ENCODE peak calls at places on chromosomes 5 and 9, in six cellular contexts. B is fibroblast of lung, W is PC-3, N is HCT116, L is mammary epithelial cell, O is GM23248. H is an unnamed sample.

GRCh38 chr5:61048534-61048933 is 103.5 kb downstream of the NDUFAF2 start:
- DNase-seq in L (peak; percentile 89), W (peak; percentile 83), B (peak; percentile 54), O (peak; percentile 90), N (peak; percentile 88), H (no peak)

GRCh38 chr5:74552101-74552500 is 88.4 kb downstream of the ENC1 start:
- DNase-seq in B (no peak), L (peak; percentile 90), W (no peak), O (no peak), N (no peak), H (no peak)

GRCh38 chr9:1100945-1101344 is 50.8 kb downstream of the DMRT2 start:
- DNase-seq in W (peak; percentile 65), B (peak; percentile 28), N (no peak), L (peak; percentile 9), O (peak; percentile 79), H (no peak)

GRCh38 chr5:180540050-180540694 is 46.0 kb downstream of the CNOT6 start:
- DNase-seq in B (no peak), L (no peak), W (no peak), N (no peak), O (no peak), H (no peak)

GRCh38 chr5:135015942-135016341 is 18.1 kb downstream of the PITX1 start:
- DNase-seq in N (no peak), B (no peak), L (no peak), W (no peak), O (no peak), H (no peak)

GRCh38 chr5:121890297-121890858 is 38.7 kb downstream of the FTMT start:
- DNase-seq in L (no peak), N (no peak), B (no peak), O (no peak), W (no peak), H (peak; percentile 26)

GRCh38 chr5:91373600-91373999 is 9.5 kb downstream of the ARRDC3 start:
- DNase-seq in B (no peak), N (no peak), L (no peak), W (no peak), O (no peak), H (no peak)

GRCh38 chr9:2128611-2129010 is 113.5 kb downstream of the SMARCA2 start:
- DNase-seq in N (no peak), B (no peak), O (no peak), L (no peak), W (no peak), H (no peak)

GRCh38 chr9:120434532-120434931 is 145.4 kb downstream of the CDK5RAP2 start:
- DNase-seq in L (no peak), N (no peak), B (peak; percentile 96), O (peak; percentile 78), W (no peak), H (no peak)

GRCh38 chr9:110579763-110580255 is 268 bp upstream of the SVEP1 start:
- DNase-seq in B (peak; percentile 66), N (no peak), O (peak; percentile 82), L (peak; percentile 37), W (no peak), H (peak; percentile 69)

GRCh38 chr5:141914154-141914743 is 9.4 kb upstream of the DELE1 start:
- DNase-seq in L (no peak), W (no peak), B (no peak), O (peak; percentile 60), N (no peak), H (peak; percentile 78)

GRCh38 chr9:96116275-96117051 is 185.5 kb downstream of the HSD17B3 start:
- DNase-seq in L (no peak), O (no peak), W (no peak), B (peak; percentile 48), N (no peak), H (peak; percentile 51)

GRCh38 chr5:156879665-156880285 is 29.7 kb downstream of the PPP1R2B start:
- DNase-seq in B (no peak), L (no peak), W (peak; percentile 13), O (no peak), N (no peak), H (no peak)

GRCh38 chr5:138054206-138054605 is 21.3 kb upstream of the FAM13B start:
- DNase-seq in N (no peak), B (no peak), O (no peak), L (no peak), W (no peak), H (no peak)

GRCh38 chr9:16154570-16155078 is 601.8 kb downstream of the CCDC171 start:
- DNase-seq in L (no peak), W (peak; percentile 20), N (no peak), O (peak; percentile 66), B (peak; percentile 37), H (peak; percentile 84)

GRCh38 chr5:93461751-93462150 is 119.3 kb downstream of the NR2F1-AS1 start:
- DNase-seq in L (peak; percentile 47), W (peak; percentile 75), O (peak; percentile 52), B (peak; percentile 62), N (no peak), H (no peak)

GRCh38 chr5:13322769-13323168 is 621.7 kb downstream of the DNAH5 start:
- DNase-seq in O (no peak), B (no peak), W (no peak), N (no peak), L (no peak), H (no peak)

GRCh38 chr5:173729079-173729765 is 112.8 kb upstream of the BOD1 start:
- DNase-seq in N (no peak), B (no peak), L (no peak), O (no peak), W (no peak), H (no peak)

GRCh38 chr5:11904270-11904906 is at the start of gene CTNND2:
- DNase-seq in W (peak; percentile 76), N (no peak), B (no peak), L (peak; percentile 20), O (peak; percentile 30), H (peak; percentile 94)

GRCh38 chr5:133240425-133241091 is 188.7 kb downstream of the HSPA4 start:
- DNase-seq in L (peak; percentile 98), N (peak; percentile 90), O (peak; percentile 92), B (peak; percentile 95), W (peak; percentile 91), H (no peak)

GRCh38 chr9:89477395-89477794 is 20.5 kb downstream of the SEMA4D start:
- DNase-seq in W (no peak), B (no peak), O (no peak), N (no peak), L (no peak), H (no peak)

GRCh38 chr5:172102913-172103629 is 85.0 kb downstream of the STK10 start:
- DNase-seq in L (peak; percentile 94), N (peak; percentile 64), W (peak; percentile 97), O (peak; percentile 99), B (peak; percentile 90), H (peak; percentile 50)

GRCh38 chr5:60177596-60177995 is 284.1 kb upstream of the PDE4D start:
- DNase-seq in L (no peak), W (no peak), B (no peak), N (no peak), O (no peak), H (no peak)

GRCh38 chr5:149931992-149932436 is 12.6 kb downstream of the PDE6A start:
- DNase-seq in B (no peak), O (peak; percentile 20), W (no peak), L (no peak), N (no peak), H (no peak)

GRCh38 chr5:8615142-8615858 is 746.4 kb downstream of the MTRR start:
- DNase-seq in W (peak; percentile 67), O (no peak), B (no peak), L (no peak), N (no peak), H (no peak)

GRCh38 chr9:101027246-101027645 is 1.3 kb upstream of the PLPPR1 start:
- DNase-seq in N (no peak), L (no peak), B (no peak), W (no peak), O (no peak), H (no peak)

GRCh38 chr5:34591723-34592122 is 64.4 kb upstream of the RAI14 start:
- DNase-seq in N (no peak), W (no peak), L (no peak), O (no peak), B (no peak), H (no peak)

GRCh38 chr5:145936401-145937131 is at the start of gene SH3RF2:
- DNase-seq in N (peak; percentile 85), W (peak; percentile 75), L (peak; percentile 85), B (peak; percentile 63), O (peak; percentile 80), H (peak; percentile 92)

GRCh38 chr9:132651259-132651658 is 18.5 kb downstream of the DDX31 start:
- DNase-seq in B (peak; percentile 99), O (peak; percentile 71), N (no peak), W (peak; percentile 78), L (peak; percentile 86), H (no peak)

GRCh38 chr9:76441551-76442322 is 17.2 kb upstream of the GCNT1 start:
- DNase-seq in O (peak; percentile 82), N (no peak), L (peak; percentile 40), W (peak; percentile 53), B (peak; percentile 71), H (no peak)

GRCh38 chr5:98060148-98060547 is 713.3 kb upstream of the RGMB start:
- DNase-seq in B (no peak), N (no peak), O (no peak), L (no peak), W (no peak), H (no peak)

GRCh38 chr5:15702102-15702501 is 202.1 kb downstream of the FBXL7 start:
- DNase-seq in B (peak; percentile 55), W (no peak), O (peak; percentile 67), N (no peak), L (no peak), H (no peak)
- TF ChIP-seq EZH2 in B (no peak), W (no peak), O (no peak), N (no peak), L (no peak), H (no peak)

GRCh38 chr5:114360362-114360761 is 1.5 kb upstream of the KCNN2 start:
- DNase-seq in L (no peak), O (no peak), N (no peak), W (no peak), B (peak; percentile 9), H (peak; percentile 39)
- TF ChIP-seq EZH2 in L (no peak), O (peak; percentile 4), N (no peak), W (no peak), B (no peak), H (no peak)

GRCh38 chr5:41510176-41510831 is at the start of gene PLCXD3:
- DNase-seq in L (no peak), N (no peak), O (peak; percentile 48), B (peak; percentile 11), W (peak; percentile 58), H (peak; percentile 74)
- TF ChIP-seq EZH2 in L (peak; percentile 25), N (no peak), O (no peak), B (peak; percentile 24), W (no peak), H (peak; percentile 55)

DNA sequence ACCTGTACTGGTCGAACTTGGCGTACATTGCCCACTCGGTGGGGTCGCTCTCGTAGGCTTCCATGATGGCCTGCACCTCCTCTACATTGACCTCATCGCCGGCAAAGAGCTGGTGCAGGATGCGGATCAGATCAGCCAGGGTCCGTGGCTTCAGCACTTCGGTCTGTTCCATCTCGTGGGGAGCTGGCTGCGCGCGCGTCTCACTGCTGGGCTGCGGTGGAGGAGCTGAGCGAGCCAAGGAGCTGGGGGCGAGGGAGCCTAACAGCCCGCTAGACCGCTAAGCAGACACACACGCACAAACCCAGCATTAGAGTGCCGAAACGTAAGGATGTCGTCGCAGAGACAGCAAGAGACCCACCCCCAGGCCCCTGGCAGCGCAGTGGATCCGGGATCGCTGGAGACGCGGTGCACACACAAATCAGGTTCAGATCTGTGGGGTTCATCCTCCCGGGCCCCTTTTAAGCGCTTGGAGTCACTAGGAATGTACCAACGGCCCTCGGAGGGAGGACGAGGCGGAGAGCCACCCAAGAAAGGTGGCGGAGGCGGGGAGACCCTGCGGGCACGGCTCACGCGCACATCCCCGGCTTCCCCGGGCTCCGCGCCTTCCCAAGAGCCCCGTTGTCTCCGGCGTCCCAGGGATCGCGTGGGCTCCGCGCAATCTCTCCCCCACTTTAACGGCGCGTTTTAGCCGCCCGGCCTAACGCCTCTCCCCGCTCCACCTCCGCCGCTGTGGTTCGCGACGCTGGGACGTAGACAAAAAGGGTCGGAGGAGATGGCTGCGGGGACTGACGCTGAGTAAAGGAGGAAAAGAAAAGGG is at the start of gene CDO1:
- DNase-seq in L (peak; percentile 25), N (no peak), B (peak; percentile 80), W (no peak), O (peak; percentile 76), H (peak; percentile 80)
- TF ChIP-seq EZH2 in L (peak; percentile 83), N (no peak), B (no peak), W (no peak), O (no peak), H (no peak)

H was measured in neural progenitor cell.